ENCODE peak calls at places on chromosome 15, in eight cellular contexts. H is body of pancreas, M is cardiac muscle cell, U is hepatocyte, F is stomach, A is right cardiac atrium, D is fibroblast of lung, V is HCT116. I is an unnamed sample. For H3K4me1 and H3K27me3, the result is how much of the 10 kb centered on the place peaks cover.

GRCh38 chr15:96341465-96342142 is 11.1 kb downstream of the NR2F2 start:
- DNase-seq in A (no peak), F (no peak), M (no peak), H (peak), D (peak), V (no peak), U (no peak), I (no peak)

GRCh38 chr15:31302029-31302657 is 24.5 kb upstream of the KLF13 start:
- DNase-seq in D (no peak), U (no peak), F (no peak), V (no peak), H (no peak), A (no peak), M (no peak), I (peak)

GRCh38 chr15:42156266-42156922 is at the start of gene PLA2G4F:
- DNase-seq in U (peak), D (no peak), M (no peak), V (no peak), H (peak), F (peak), A (peak), I (no peak)

GRCh38 chr15:92845109-92845508 is 55.0 kb upstream of the CHD2 start:
- DNase-seq in M (no peak), V (no peak), D (peak), U (peak), F (no peak), A (no peak), H (no peak), I (no peak)

GRCh38 chr15:68218331-68218730 is 11.2 kb downstream of the CLN6 start:
- DNase-seq in D (no peak), A (no peak), U (no peak), V (no peak), M (no peak), H (no peak), F (no peak), I (no peak)

GRCh38 chr15:27271258-27271657 is 300.3 kb downstream of the GABRG3 start:
- DNase-seq in M (no peak), F (no peak), U (no peak), H (no peak), A (no peak), D (no peak), V (no peak), I (no peak)

GRCh38 chr15:82894971-82895520 is 57.5 kb downstream of the HOMER2 start:
- DNase-seq in H (no peak), A (no peak), U (no peak), V (no peak), M (peak), D (peak), F (no peak), I (no peak)

GRCh38 chr15:41530363-41530956 is 13.6 kb downstream of the RPAP1 start:
- DNase-seq in U (no peak), M (no peak), H (no peak), A (no peak), D (no peak), F (no peak), V (no peak), I (no peak)

GRCh38 chr15:88646951-88647350 is 8.1 kb downstream of the ISG20 start:
- DNase-seq in A (no peak), H (no peak), M (no peak), D (no peak), V (no peak), U (no peak), F (peak), I (no peak)

GRCh38 chr15:42456971-42457370 is 34.0 kb downstream of the ZNF106 start:
- DNase-seq in M (no peak), F (no peak), U (no peak), H (no peak), D (peak), A (no peak), V (no peak), I (no peak)

GRCh38 chr15:92439311-92439710 is 45.6 kb downstream of the ST8SIA2 start:
- DNase-seq in U (no peak), H (no peak), M (no peak), A (no peak), V (no peak), F (no peak), D (no peak), I (no peak)

GRCh38 chr15:70308011-70308761 is 210.5 kb upstream of the TLE3 start:
- DNase-seq in D (no peak), M (no peak), A (no peak), F (no peak), H (no peak), V (peak), U (no peak), I (no peak)

GRCh38 chr15:52040167-52040900 is 21.3 kb downstream of the MAPK6 start:
- DNase-seq in D (peak), U (peak), A (no peak), H (peak), M (peak), F (peak), V (no peak), I (no peak)

GRCh38 chr15:77144028-77144427 is 73.1 kb upstream of the TSPAN3 start:
- DNase-seq in H (no peak), A (no peak), V (no peak), F (no peak), M (no peak), D (peak), U (no peak), I (no peak)

GRCh38 chr15:36161781-36162212 is 417.6 kb upstream of the CDIN1 start:
- DNase-seq in F (no peak), M (no peak), H (peak), V (no peak), A (peak), U (peak), D (peak), I (no peak)

GRCh38 chr15:99210334-99210733 is 39.0 kb downstream of the TTC23 start:
- DNase-seq in F (no peak), U (no peak), D (no peak), A (no peak), V (no peak), H (no peak), M (no peak), I (no peak)

GRCh38 chr15:100785181-100786138 is 94.2 kb upstream of the ALDH1A3 start:
- DNase-seq in D (no peak), U (no peak), H (no peak), V (no peak), F (no peak), A (no peak), M (no peak), I (peak)

GRCh38 chr15:100898661-100899462 is 19.2 kb downstream of the ALDH1A3 start:
- DNase-seq in A (no peak), F (no peak), D (no peak), H (no peak), M (no peak), U (no peak), V (no peak), I (no peak)

GRCh38 chr15:100183921-100184480 is 157.8 kb downstream of the ADAMTS17 start:
- DNase-seq in U (no peak), M (no peak), H (no peak), V (no peak), F (no peak), A (no peak), D (no peak), I (no peak)

GRCh38 chr15:64604319-64604718 is 143.9 kb downstream of the ZNF609 start:
- DNase-seq in H (no peak), U (no peak), M (no peak), F (no peak), A (no peak), V (no peak), D (no peak), I (no peak)

GRCh38 chr15:58348095-58348812 is 83.5 kb upstream of the LIPC start:
- DNase-seq in U (no peak), H (no peak), A (no peak), M (no peak), F (no peak), D (no peak), V (no peak), I (no peak)

GRCh38 chr15:99956022-99956775 is 223.0 kb upstream of the LYSMD4 start:
- DNase-seq in V (no peak), M (no peak), U (no peak), D (no peak), H (no peak), F (no peak), A (no peak), I (peak)

GRCh38 chr15:77042245-77042644 is 28.7 kb downstream of the TSPAN3 start:
- DNase-seq in D (no peak), F (no peak), V (no peak), U (no peak), M (no peak), A (no peak), H (no peak), I (no peak)

GRCh38 chr15:91257755-91258435 is 157.8 kb downstream of the SV2B start:
- DNase-seq in A (no peak), D (no peak), M (no peak), U (no peak), H (no peak), V (no peak), F (no peak), I (no peak)

GRCh38 chr15:80953001-80953952 is 36.3 kb downstream of the MESD start:
- DNase-seq in A (no peak), D (no peak), H (no peak), M (no peak), F (no peak), U (no peak), V (no peak), I (no peak)
- H3K27ac ChIP-seq in A (no peak), D (no peak), H (no peak), M (no peak), F (no peak), U (no peak), V (no peak), I (no peak)

DNA sequence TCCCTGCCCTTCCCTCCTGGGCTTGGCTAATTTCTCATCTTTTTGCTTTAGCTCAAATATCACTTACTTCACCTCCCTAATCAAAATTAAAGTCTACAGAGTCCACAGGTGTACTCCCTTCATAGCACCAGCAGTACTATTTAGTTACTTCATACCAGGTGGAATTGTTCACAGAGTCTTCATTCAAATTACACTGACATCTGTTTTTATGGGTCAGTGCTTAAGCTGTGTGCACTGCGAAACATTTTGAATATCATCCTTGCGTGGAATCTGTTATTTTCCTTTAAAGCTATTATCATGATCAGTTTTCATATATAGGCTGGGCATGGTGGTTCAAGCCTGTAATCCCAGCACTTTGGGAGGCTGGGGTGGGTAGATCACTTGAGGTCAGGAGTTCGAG is 2.7 kb upstream of the SERF2 start:
- DNase-seq in A (no peak), V (no peak), D (no peak), U (no peak), F (no peak), H (no peak), M (no peak), I (no peak)
- H3K4me1 ChIP-seq in A (under half), V (under half), D (under half), U (under half), F (under half), H (under half), M (under half), I (under half)

GRCh38 chr15:74957301-74958035 is 896 bp upstream of the RPP25 start:
- DNase-seq in H (no peak), U (no peak), M (peak), V (no peak), A (peak), D (no peak), F (no peak), I (peak)

GRCh38 chr15:74955796-74956647 is 550 bp downstream of the RPP25 start:
- DNase-seq in D (peak), H (peak), V (no peak), A (peak), M (peak), U (peak), F (peak), I (no peak)

GRCh38 chr15:74955017-74955416 is 1.6 kb downstream of the RPP25 start:
- DNase-seq in V (no peak), H (no peak), M (no peak), U (peak), F (no peak), A (peak), D (no peak), I (no peak)

GRCh38 chr15:74956648-74957300 is at the start of gene RPP25:
- DNase-seq in A (peak), H (peak), D (peak), M (peak), U (peak), V (peak), F (peak), I (peak)

GRCh38 chr15:74954515-74954914 is 2.1 kb downstream of the RPP25 start:
- DNase-seq in A (peak), F (no peak), U (peak), M (peak), V (no peak), H (no peak), D (peak), I (no peak)
- H3K27me3 ChIP-seq in A (under half), F (under half), U (under half), M (under half), V (under half), H (under half), D (under half), I (under half)

GRCh38 chr15:60804986-60805949 is 326.3 kb upstream of the ICE2 start:
- DNase-seq in D (peak), M (no peak), A (no peak), F (no peak), V (no peak), U (no peak), H (peak), I (no peak)
- H3K27ac ChIP-seq in D (no peak), M (no peak), A (no peak), F (no peak), V (no peak), U (no peak), H (no peak), I (no peak)

GRCh38 chr15:67091966-67092677 is 26.7 kb downstream of the SMAD3 start:
- DNase-seq in A (no peak), V (no peak), U (no peak), H (no peak), D (no peak), F (no peak), M (no peak), I (no peak)

GRCh38 chr15:67091073-67091965 is 25.9 kb downstream of the SMAD3 start:
- DNase-seq in F (peak), D (peak), H (peak), A (peak), M (peak), U (peak), V (peak), I (peak)

GRCh38 chr15:67089218-67090193 is 24.1 kb downstream of the SMAD3 start:
- DNase-seq in D (peak), U (no peak), A (peak), M (no peak), V (no peak), F (no peak), H (peak), I (no peak)

GRCh38 chr15:67092726-67093125 is 27.3 kb downstream of the SMAD3 start:
- DNase-seq in V (no peak), M (no peak), F (no peak), D (no peak), U (no peak), H (no peak), A (no peak), I (no peak)

DNA sequence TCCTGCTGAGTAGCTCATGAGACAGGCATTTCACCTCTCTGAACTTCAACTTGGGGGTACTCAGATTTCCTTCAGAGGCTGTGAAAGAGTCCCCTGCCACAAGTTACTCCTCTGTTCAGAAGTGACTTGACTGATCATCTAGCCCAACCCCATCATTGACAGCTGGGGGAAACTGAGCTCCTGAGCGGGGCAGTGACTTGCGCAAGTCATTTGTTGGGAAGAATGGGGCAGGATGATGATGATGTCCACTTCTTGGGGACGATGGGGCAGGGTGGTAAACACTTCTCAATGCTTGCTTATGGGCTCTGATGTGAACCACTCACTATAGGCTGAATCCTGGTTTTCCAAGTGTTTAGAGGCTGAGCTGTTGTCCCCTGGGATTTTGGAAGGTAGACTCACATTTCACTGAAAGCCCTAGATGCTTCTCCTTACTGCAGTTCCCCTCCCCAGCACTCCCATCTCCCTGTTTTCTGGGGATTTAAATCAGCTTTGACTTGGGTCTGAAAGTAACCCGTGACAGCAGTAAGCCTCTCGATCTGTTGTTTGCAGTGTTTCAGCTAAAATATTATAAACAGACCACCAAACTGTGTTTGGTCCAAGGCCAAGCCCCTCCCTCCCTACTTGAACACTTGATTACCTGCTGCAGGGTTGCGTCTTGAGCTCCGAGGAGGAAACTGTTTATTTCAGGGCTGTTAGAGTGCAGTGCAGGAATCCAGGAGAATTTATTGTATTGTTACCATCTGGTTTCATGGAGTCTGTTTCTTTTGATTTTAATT is 25.1 kb downstream of the SMAD3 start:
- DNase-seq in D (no peak), H (peak), F (no peak), V (no peak), U (no peak), A (no peak), M (no peak), I (no peak)
- H3K4me1 ChIP-seq in D (half or more), H (half or more), F (half or more), V (half or more), U (half or more), A (half or more), M (half or more), I (half or more)

DNA sequence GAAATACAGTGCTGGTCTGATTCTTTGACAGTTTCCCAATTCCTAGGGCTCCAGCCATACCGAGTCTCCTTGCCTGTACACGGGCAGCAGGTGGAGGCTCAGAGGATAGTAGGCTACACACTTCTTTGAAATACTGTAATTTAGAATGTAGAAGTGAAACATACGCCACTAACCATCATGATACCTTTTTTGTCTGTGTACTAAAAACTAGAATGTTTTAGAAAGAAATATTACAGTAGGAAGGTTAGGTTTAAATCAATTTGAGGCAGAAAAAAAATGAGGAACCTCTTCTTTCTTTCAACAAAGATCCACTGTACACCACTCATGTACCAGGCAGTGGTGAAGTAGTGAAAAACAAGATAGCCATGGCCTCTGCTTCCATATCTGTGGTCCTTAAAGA is 354.7 kb downstream of the MCTP2 start:
- DNase-seq in V (no peak), U (no peak), M (no peak), F (no peak), A (no peak), D (no peak), H (no peak), I (no peak)
- H3K27me3 ChIP-seq in V (under half), U (under half), M (under half), F (under half), A (under half), D (under half), H (under half), I (under half)

GRCh38 chr15:55276324-55276723 is 13.3 kb downstream of the RAB27A start:
- DNase-seq in H (no peak), F (no peak), U (no peak), A (no peak), M (no peak), D (no peak), V (no peak), I (no peak)
- H3K27ac ChIP-seq in H (no peak), F (no peak), U (no peak), A (no peak), M (no peak), D (no peak), V (no peak), I (no peak)